ENCODE peak calls at places on chromosomes 3 and 15, in ten cellular contexts. R, G, W, F, E, P, Y, S, Z and U are unnamed samples.

GRCh38 chr3:193052294-193052693 is 134.6 kb upstream of the MB21D2 start:
- DNase-seq in W (no peak), P (no peak), E (no peak), G (no peak), R (no peak), S (no peak), Y (no peak), Z (no peak), F (no peak), U (no peak)

GRCh38 chr15:71112429-71112828 is 2.8 kb upstream of the THSD4 start:
- DNase-seq in Z (no peak), P (no peak), W (no peak), Y (no peak), E (no peak), R (no peak), S (no peak), F (no peak), G (peak), U (no peak)

GRCh38 chr3:129794319-129795201 is 99.0 kb downstream of the TMCC1 start:
- DNase-seq in E (no peak), W (peak), Z (no peak), F (peak), P (no peak), S (peak), G (no peak), Y (no peak), R (peak), U (peak)

GRCh38 chr3:31361391-31362273 is 171.1 kb upstream of the STT3B start:
- DNase-seq in W (no peak), G (peak), P (no peak), E (no peak), Y (peak), Z (no peak), F (no peak), R (no peak), S (no peak), U (no peak)

GRCh38 chr15:70505411-70505919 is 257.9 kb downstream of the UACA start:
- DNase-seq in S (no peak), P (no peak), E (no peak), Y (peak), F (no peak), R (no peak), Z (no peak), G (peak), W (no peak), U (no peak)

GRCh38 chr3:131020122-131020693 is 6.4 kb downstream of the ASTE1 start:
- DNase-seq in W (no peak), S (no peak), Z (no peak), R (no peak), G (no peak), F (no peak), E (no peak), Y (no peak), P (no peak), U (no peak)

GRCh38 chr3:190486908-190487607 is 26.8 kb upstream of the IL1RAP start:
- DNase-seq in F (no peak), G (no peak), Z (no peak), R (no peak), E (no peak), W (no peak), P (no peak), Y (no peak), S (no peak), U (no peak)

GRCh38 chr3:126415661-126416591 is 21.2 kb downstream of the CFAP100 start:
- DNase-seq in G (no peak), R (no peak), Z (peak), S (peak), Y (no peak), F (no peak), W (peak), P (no peak), E (no peak), U (no peak)

GRCh38 chr3:45112939-45113338 is 33.2 kb downstream of the CDCP1 start:
- DNase-seq in W (no peak), Y (peak), R (peak), Z (no peak), P (no peak), F (no peak), E (no peak), S (no peak), G (peak), U (no peak)

GRCh38 chr3:155753038-155753647 is 8.3 kb upstream of the PLCH1 start:
- DNase-seq in Y (peak), S (no peak), R (no peak), W (no peak), G (peak), E (peak), F (peak), Z (no peak), P (no peak), U (no peak)